ENCODE peak calls at places on chromosomes 12 and 14, in six cellular contexts. X is Caco-2, M is tibial artery, L is AG10803, Y is CD14-positive monocyte, P is hypothalamus. E is an unnamed sample.

GRCh38 chr14:26113930-26114329 is 483.9 kb downstream of the NOVA1 start:
- DNase-seq in X (no peak), M (no peak), L (no peak), Y (no peak), P (no peak), E (no peak)

GRCh38 chr12:16062611-16063010 is 151.5 kb downstream of the DERA start:
- DNase-seq in X (no peak), M (no peak), L (peak; percentile 34), Y (no peak), P (no peak), E (no peak)

GRCh38 chr14:71321556-71322315 is 414.5 kb downstream of the PCNX1 start:
- DNase-seq in X (no peak), M (no peak), L (peak; percentile 64), Y (no peak), P (no peak), E (peak; percentile 93)

GRCh38 chr14:23114669-23115491 is 4.2 kb downstream of the CEBPE start:
- DNase-seq in X (no peak), M (no peak), L (peak; percentile 97), Y (peak; percentile 67), P (no peak), E (peak; percentile 92)

GRCh38 chr12:92403210-92404175 is 257.8 kb upstream of the BTG1 start:
- DNase-seq in X (no peak), M (no peak), L (no peak), Y (no peak), P (no peak), E (no peak)

GRCh38 chr14:67943947-67944346 is 124.4 kb downstream of the RAD51B start:
- DNase-seq in X (peak; percentile 75), M (peak; percentile 78), L (peak; percentile 92), Y (no peak), P (no peak), E (peak; percentile 67)

GRCh38 chr14:64736271-64737131 is 32.3 kb downstream of the PLEKHG3 start:
- DNase-seq in X (no peak), M (no peak), L (no peak), Y (peak; percentile 23), P (no peak), E (no peak)

GRCh38 chr14:70624972-70625371 is 16.7 kb upstream of the TTC9 start:
- DNase-seq in X (no peak), M (no peak), L (no peak), Y (no peak), P (no peak), E (peak; percentile 52)

GRCh38 chr12:93979189-93979588 is 169.2 kb upstream of the PLXNC1 start:
- DNase-seq in X (no peak), M (no peak), L (no peak), Y (no peak), P (no peak), E (no peak)

GRCh38 chr14:85534914-85535313 is 5.0 kb downstream of the FLRT2 start:
- DNase-seq in X (no peak), M (no peak), L (no peak), Y (no peak), P (no peak), E (no peak)

E was measured in PC-9.